ENCODE peak calls at places on chromosomes 3 and 15, in six cellular contexts. U is Ammon's horn; P is EH; X is EL; I is germinal center; B is stimulated activated CD8-positive, alpha-beta memory T cell treated with anti-CD3 and anti-CD28 coated beads, Interleukin-7, amount 100 ng/mL, for 24 hours. S is an unnamed sample.
A peak's percentile ranks its signal among the peaks of the same experiment; 100 is the strongest.

GRCh38 chr3:143135150-143135549 is 15.6 kb downstream of the CHST2 start:
- DNase-seq in U (peak; percentile 53), P (peak; percentile 99), X (peak; percentile 98), I (no peak), B (no peak), S (peak; percentile 10)

GRCh38 chr15:71115567-71116351 is 488 bp downstream of the THSD4 start:
- DNase-seq in U (no peak), P (peak; percentile 66), X (peak; percentile 65), I (peak; percentile 27), B (no peak), S (peak; percentile 78)

GRCh38 chr3:24551626-24552025 is 57.0 kb upstream of the THRB start:
- DNase-seq in U (no peak), P (no peak), X (no peak), I (no peak), B (no peak), S (no peak)

GRCh38 chr3:39724233-39724846 is 85.1 kb upstream of the MYRIP start:
- DNase-seq in U (peak; percentile 17), P (no peak), X (peak; percentile 10), I (peak; percentile 10), B (no peak), S (no peak)

GRCh38 chr15:61146643-61147230 is 82.4 kb downstream of the RORA start:
- DNase-seq in U (no peak), P (no peak), X (no peak), I (no peak), B (no peak), S (no peak)

GRCh38 chr3:139601191-139601961 is 61.8 kb upstream of the RBP1 start:
- DNase-seq in U (no peak), P (no peak), X (no peak), I (no peak), B (no peak), S (peak; percentile 11)

GRCh38 chr15:97947465-97948262 is 12.8 kb upstream of the ARRDC4 start:
- DNase-seq in U (no peak), P (no peak), X (no peak), I (no peak), B (no peak), S (no peak)

GRCh38 chr15:70345251-70346019 is 247.7 kb upstream of the TLE3 start:
- DNase-seq in U (no peak), P (no peak), X (no peak), I (no peak), B (no peak), S (no peak)

GRCh38 chr3:56952051-56952450 is 108.4 kb upstream of the SPATA12 start:
- DNase-seq in U (no peak), P (no peak), X (no peak), I (no peak), B (no peak), S (no peak)

GRCh38 chr3:142285057-142285666 is 59.8 kb upstream of the GK5 start:
- DNase-seq in U (no peak), P (no peak), X (no peak), I (no peak), B (no peak), S (no peak)

GRCh38 chr3:187236963-187237362 is 39.7 kb downstream of the RTP1 start:
- DNase-seq in U (no peak), P (no peak), X (no peak), I (no peak), B (no peak), S (no peak)

GRCh38 chr3:48215019-48215418 is 8.3 kb upstream of the CAMP start:
- DNase-seq in U (no peak), P (no peak), X (no peak), I (no peak), B (no peak), S (no peak)

GRCh38 chr3:79516795-79517194 is 251.0 kb downstream of the ROBO1 start:
- DNase-seq in U (no peak), P (no peak), X (no peak), I (no peak), B (no peak), S (no peak)

GRCh38 chr3:12439161-12439560 is 45.1 kb upstream of the TSEN2 start:
- DNase-seq in U (no peak), P (no peak), X (no peak), I (no peak), B (no peak), S (no peak)

GRCh38 chr15:90557651-90558084 is 27.9 kb downstream of the CRTC3 start:
- DNase-seq in U (peak; percentile 85), P (peak; percentile 84), X (peak; percentile 28), I (no peak), B (no peak), S (no peak)

GRCh38 chr3:33130144-33130543 is 16.3 kb downstream of the CRTAP start:
- DNase-seq in U (no peak), P (no peak), X (no peak), I (no peak), B (no peak), S (no peak)

GRCh38 chr15:70257573-70258220 is 160.0 kb upstream of the TLE3 start:
- DNase-seq in U (peak; percentile 66), P (no peak), X (no peak), I (no peak), B (no peak), S (no peak)

GRCh38 chr3:113867506-113867905 is 28.9 kb downstream of the GRAMD1C start:
- DNase-seq in U (no peak), P (peak; percentile 66), X (peak; percentile 54), I (no peak), B (no peak), S (no peak)

GRCh38 chr3:61564405-61565059 is 3.2 kb downstream of the PTPRG start:
- DNase-seq in U (peak; percentile 65), P (peak; percentile 79), X (peak; percentile 87), I (peak; percentile 17), B (no peak), S (no peak)

GRCh38 chr3:9247361-9248231 is 1.9 kb downstream of the SRGAP3 start:
- DNase-seq in U (peak; percentile 29), P (no peak), X (no peak), I (no peak), B (no peak), S (no peak)

GRCh38 chr3:115899050-115899449 is 275.7 kb downstream of the GAP43 start:
- DNase-seq in U (no peak), P (no peak), X (no peak), I (no peak), B (no peak), S (no peak)